ENCODE peak calls at places on chromosomes 1 and 21, in ten cellular contexts. C is HCT116, Y is uterus, O is mucosa of descending colon, S is psoas muscle, A is heart left ventricle, M is GM23338, I is testis, V is right atrium auricular region, J is heart right ventricle. G is an unnamed sample.

GRCh38 chr1:197776348-197777082 is 1.2 kb upstream of the DENND1B start:
- DNase-seq in A (no peak), S (no peak), V (no peak), I (no peak), C (peak; percentile 28), Y (peak; percentile 16), J (no peak), M (no peak), O (no peak), G (peak; percentile 49)

GRCh38 chr1:109185990-109186703 is 27.6 kb upstream of the SARS1 start:
- DNase-seq in A (no peak), V (no peak), J (no peak), C (no peak), M (no peak), O (no peak), Y (no peak), S (no peak), I (no peak), G (no peak)

GRCh38 chr21:26795866-26796329 is 49.3 kb downstream of the ADAMTS1 start:
- DNase-seq in C (no peak), O (no peak), M (no peak), Y (peak; percentile 97), S (no peak), I (peak; percentile 85), A (peak; percentile 86), V (no peak), J (no peak), G (no peak)

GRCh38 chr1:58886611-58887010 is 102.8 kb upstream of the JUN start:
- DNase-seq in Y (no peak), J (no peak), S (no peak), V (no peak), C (no peak), M (no peak), I (peak; percentile 46), O (no peak), A (no peak), G (no peak)

GRCh38 chr1:16260814-16261213 is 23.8 kb upstream of the CPLANE2 start:
- DNase-seq in M (no peak), A (no peak), O (no peak), Y (no peak), V (no peak), I (no peak), S (no peak), C (no peak), J (no peak), G (no peak)

GRCh38 chr21:14982336-14982735 is 82.5 kb downstream of the NRIP1 start:
- DNase-seq in J (no peak), V (no peak), S (no peak), A (no peak), Y (no peak), I (no peak), C (no peak), O (no peak), M (no peak), G (no peak)

GRCh38 chr1:1046767-1047166 is 26.8 kb downstream of the AGRN start:
- DNase-seq in I (no peak), Y (no peak), V (no peak), M (no peak), C (no peak), A (no peak), S (no peak), O (no peak), J (no peak), G (no peak)

GRCh38 chr1:154573168-154573510 is 5.6 kb downstream of the CHRNB2 start:
- DNase-seq in V (no peak), Y (no peak), O (no peak), C (no peak), A (no peak), S (no peak), M (no peak), I (no peak), J (no peak), G (no peak)

GRCh38 chr1:192066202-192066601 is 92.1 kb upstream of the RGS18 start:
- DNase-seq in S (no peak), A (no peak), J (no peak), O (no peak), C (peak; percentile 0), M (no peak), V (no peak), Y (no peak), I (no peak), G (no peak)

GRCh38 chr1:11804666-11805453 is 904 bp downstream of the MTHFR start:
- DNase-seq in O (no peak), Y (peak; percentile 77), I (peak; percentile 78), A (peak; percentile 80), S (no peak), M (peak; percentile 36), C (no peak), V (no peak), J (no peak), G (no peak)

GRCh38 chr1:78884685-78885452 is 121.7 kb downstream of the ADGRL4 start:
- DNase-seq in Y (no peak), O (no peak), V (no peak), J (no peak), I (no peak), M (no peak), C (no peak), A (no peak), S (no peak), G (no peak)

GRCh38 chr1:41907446-41907845 is 11.3 kb downstream of the HIVEP3 start:
- DNase-seq in V (no peak), M (no peak), A (no peak), Y (no peak), J (no peak), I (no peak), C (no peak), S (no peak), O (no peak), G (no peak)

GRCh38 chr1:118556936-118557335 is 371.9 kb upstream of the SPAG17 start:
- DNase-seq in J (no peak), M (no peak), O (no peak), V (no peak), I (no peak), A (no peak), C (no peak), Y (no peak), S (no peak), G (no peak)

GRCh38 chr1:53754484-53755312 is 15.7 kb upstream of the GLIS1 start:
- DNase-seq in A (peak; percentile 13), C (peak; percentile 32), O (no peak), I (peak; percentile 64), S (no peak), M (peak; percentile 86), Y (peak; percentile 36), J (no peak), V (no peak), G (no peak)

GRCh38 chr1:197180252-197180878 is 33.9 kb upstream of the ASPM start:
- DNase-seq in V (no peak), M (peak; percentile 63), C (no peak), Y (no peak), O (no peak), A (no peak), I (no peak), J (no peak), S (no peak), G (no peak)

GRCh38 chr1:180188103-180188506 is 33.4 kb downstream of the QSOX1 start:
- DNase-seq in Y (peak; percentile 34), A (no peak), V (no peak), S (peak; percentile 69), C (no peak), O (no peak), M (peak; percentile 84), I (peak; percentile 60), J (peak; percentile 38), G (no peak)

GRCh38 chr1:95080446-95080845 is 7.7 kb upstream of the ALG14 start:
- DNase-seq in I (no peak), V (no peak), A (no peak), Y (no peak), J (no peak), M (no peak), S (no peak), C (no peak), O (no peak), G (no peak)

GRCh38 chr21:41451753-41452676 is 26.0 kb downstream of the MX1 start:
- DNase-seq in O (no peak), Y (no peak), I (no peak), V (no peak), S (no peak), M (no peak), C (no peak), A (no peak), J (no peak), G (no peak)

GRCh38 chr1:27552911-27553420 is 51.0 kb downstream of the AHDC1 start:
- DNase-seq in C (no peak), J (no peak), A (no peak), M (peak; percentile 64), V (no peak), S (no peak), I (no peak), Y (no peak), O (no peak), G (no peak)
- TF ChIP-seq CTCF in C (no peak), J (no peak), A (no peak), M (peak; percentile 76), V (no peak), S (no peak), I (no peak), Y (no peak), O (no peak), G (no peak)

GRCh38 chr1:214439352-214440119 is 111.9 kb downstream of the PTPN14 start:
- DNase-seq in C (peak; percentile 81), Y (peak; percentile 82), I (peak; percentile 82), J (no peak), O (no peak), S (no peak), V (no peak), A (no peak), M (peak; percentile 59), G (peak; percentile 49)
- H3K4me3 ChIP-seq in C (peak overlapping the region; percentile 12), Y (peak overlapping the region; percentile 8), I (no peak overlapping the region), J (no peak overlapping the region), O (no peak overlapping the region), S (peak overlapping the region; percentile 46), V (no peak overlapping the region), A (no peak overlapping the region), M (no peak overlapping the region), G (peak overlapping the region; percentile 39)

DNA sequence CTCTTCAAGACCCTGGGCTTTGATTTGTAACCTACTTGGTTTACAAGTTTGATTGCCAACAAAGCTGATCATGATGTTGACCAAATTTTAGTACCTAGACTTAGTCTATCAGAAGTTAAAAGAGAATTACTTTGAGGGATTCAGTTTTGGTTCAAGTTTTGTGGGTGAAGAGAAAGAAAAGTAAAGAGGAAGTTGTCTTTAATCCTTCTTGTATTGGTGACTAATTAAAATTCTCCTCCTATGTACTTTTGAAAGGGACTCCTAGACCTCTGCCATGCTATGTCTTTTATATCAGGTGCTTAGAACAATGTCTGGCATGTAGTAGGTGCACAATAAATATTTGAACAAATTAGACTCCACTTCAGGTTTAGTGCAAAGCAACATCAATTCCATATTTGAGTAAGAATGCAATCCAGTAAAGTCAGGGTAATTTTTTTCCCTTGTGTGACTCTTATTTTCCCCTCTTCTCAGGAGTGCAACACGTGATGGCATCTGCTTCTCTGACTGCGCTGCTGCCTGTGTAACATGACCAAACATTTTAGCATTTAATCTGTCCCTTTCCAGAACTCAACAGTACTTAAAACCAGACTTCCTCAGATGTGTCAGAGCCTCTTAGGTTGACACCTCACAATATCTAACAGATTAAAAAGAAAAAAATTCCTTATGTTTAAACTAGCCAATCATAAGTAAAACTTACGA is 41.1 kb upstream of the KCNQ4 start:
- DNase-seq in I (no peak), Y (no peak), V (no peak), C (no peak), S (no peak), J (no peak), O (no peak), M (no peak), A (no peak), G (no peak)
- H3K36me3 ChIP-seq in I (no peaks in the 10 kb centered on the region), Y (no peaks in the 10 kb centered on the region), V (peaks cover 44% of the 10 kb centered on the region), C (peaks cover 2% of the 10 kb centered on the region), S (peaks cover 11% of the 10 kb centered on the region), J (peaks cover 86% of the 10 kb centered on the region), O (peaks cover 4% of the 10 kb centered on the region), M (peaks cover 35% of the 10 kb centered on the region), A (peaks cover 80% of the 10 kb centered on the region), G (peaks cover 16% of the 10 kb centered on the region)

GRCh38 chr1:243982451-243983018 is 68.5 kb upstream of the ZBTB18 start:
- DNase-seq in I (no peak), Y (no peak), C (no peak), O (no peak), V (no peak), M (peak; percentile 75), A (no peak), S (no peak), J (no peak), G (no peak)
- TF ChIP-seq CTCF in I (no peak), Y (no peak), C (no peak), O (no peak), V (no peak), M (peak; percentile 71), A (no peak), S (no peak), J (no peak), G (no peak)